ENCODE peak calls at places on chromosomes 12 and 14, in seven cellular contexts. One of them, this sample, is unnamed.

GRCh38 chr12:30824311-30824710 is 69.6 kb upstream of the CAPRIN2 start:
- DNase-seq in progenitor cell of endocrine pancreas: no peak
- DNase-seq in Ammon's horn: no peak
- DNase-seq in type B pancreatic cell: no peak
- DNase-seq in fibroblast of gingiva: no peak
- DNase-seq in COLO829: no peak
- DNase-seq in NCI-H1105: no peak
- DNase-seq in this sample: no peak

GRCh38 chr12:66269757-66270383 is 32.4 kb upstream of the HELB start:
- DNase-seq in fibroblast of gingiva: peak
- DNase-seq in Ammon's horn: peak
- DNase-seq in COLO829: peak
- DNase-seq in progenitor cell of endocrine pancreas: no peak
- DNase-seq in NCI-H1105: peak
- DNase-seq in type B pancreatic cell: no peak
- DNase-seq in this sample: peak

GRCh38 chr14:73759183-73759713 is 45.1 kb upstream of the PNMA1 start:
- DNase-seq in progenitor cell of endocrine pancreas: peak
- DNase-seq in fibroblast of gingiva: peak
- DNase-seq in Ammon's horn: peak
- DNase-seq in COLO829: peak
- DNase-seq in type B pancreatic cell: peak
- DNase-seq in NCI-H1105: peak
- DNase-seq in this sample: no peak

GRCh38 chr12:93366427-93366826 is 11.3 kb upstream of the NUDT4 start:
- DNase-seq in fibroblast of gingiva: no peak
- DNase-seq in Ammon's horn: no peak
- DNase-seq in type B pancreatic cell: no peak
- DNase-seq in progenitor cell of endocrine pancreas: no peak
- DNase-seq in NCI-H1105: no peak
- DNase-seq in COLO829: no peak
- DNase-seq in this sample: no peak

GRCh38 chr14:20428802-20429201 is 7.2 kb downstream of the KLHL33 start:
- DNase-seq in fibroblast of gingiva: no peak
- DNase-seq in type B pancreatic cell: no peak
- DNase-seq in Ammon's horn: no peak
- DNase-seq in progenitor cell of endocrine pancreas: no peak
- DNase-seq in COLO829: no peak
- DNase-seq in NCI-H1105: no peak
- DNase-seq in this sample: no peak

GRCh38 chr12:26226629-26227375 is 31.4 kb downstream of the SSPN start:
- DNase-seq in fibroblast of gingiva: no peak
- DNase-seq in NCI-H1105: peak
- DNase-seq in COLO829: no peak
- DNase-seq in Ammon's horn: peak
- DNase-seq in progenitor cell of endocrine pancreas: peak
- DNase-seq in type B pancreatic cell: peak
- DNase-seq in this sample: peak

GRCh38 chr12:103673487-103673886 is 86.4 kb downstream of the STAB2 start:
- DNase-seq in progenitor cell of endocrine pancreas: no peak
- DNase-seq in type B pancreatic cell: no peak
- DNase-seq in COLO829: no peak
- DNase-seq in Ammon's horn: no peak
- DNase-seq in NCI-H1105: no peak
- DNase-seq in fibroblast of gingiva: no peak
- DNase-seq in this sample: no peak

GRCh38 chr12:9634177-9634803 is 26.6 kb upstream of the KLRB1 start:
- DNase-seq in COLO829: no peak
- DNase-seq in NCI-H1105: no peak
- DNase-seq in progenitor cell of endocrine pancreas: peak
- DNase-seq in Ammon's horn: peak
- DNase-seq in fibroblast of gingiva: peak
- DNase-seq in type B pancreatic cell: no peak
- DNase-seq in this sample: no peak

GRCh38 chr14:58638231-58639205 is 756 bp downstream of the DACT1 start:
- DNase-seq in fibroblast of gingiva: peak
- DNase-seq in COLO829: no peak
- DNase-seq in progenitor cell of endocrine pancreas: no peak
- DNase-seq in type B pancreatic cell: no peak
- DNase-seq in Ammon's horn: peak
- DNase-seq in NCI-H1105: no peak
- DNase-seq in this sample: peak

GRCh38 chr14:61179776-61180398 is 101.3 kb downstream of the TMEM30B start:
- DNase-seq in Ammon's horn: no peak
- DNase-seq in NCI-H1105: no peak
- DNase-seq in progenitor cell of endocrine pancreas: no peak
- DNase-seq in fibroblast of gingiva: peak
- DNase-seq in COLO829: no peak
- DNase-seq in type B pancreatic cell: no peak
- DNase-seq in this sample: no peak

GRCh38 chr12:51341259-51342007 is 5.0 kb downstream of the CELA1 start:
- DNase-seq in COLO829: peak
- DNase-seq in fibroblast of gingiva: peak
- DNase-seq in Ammon's horn: peak
- DNase-seq in type B pancreatic cell: no peak
- DNase-seq in progenitor cell of endocrine pancreas: peak
- DNase-seq in NCI-H1105: peak
- DNase-seq in this sample: peak

GRCh38 chr14:61730756-61731373 is 31.4 kb upstream of the SNAPC1 start:
- DNase-seq in fibroblast of gingiva: no peak
- DNase-seq in COLO829: no peak
- DNase-seq in Ammon's horn: no peak
- DNase-seq in progenitor cell of endocrine pancreas: no peak
- DNase-seq in type B pancreatic cell: no peak
- DNase-seq in NCI-H1105: no peak
- DNase-seq in this sample: no peak

GRCh38 chr14:102034301-102034700 is 52.5 kb downstream of the HSP90AA1 start:
- DNase-seq in Ammon's horn: no peak
- DNase-seq in NCI-H1105: no peak
- DNase-seq in COLO829: no peak
- DNase-seq in type B pancreatic cell: no peak
- DNase-seq in progenitor cell of endocrine pancreas: no peak
- DNase-seq in fibroblast of gingiva: no peak
- DNase-seq in this sample: no peak

GRCh38 chr12:106107566-106107965 is 31.2 kb downstream of the NUAK1 start:
- DNase-seq in COLO829: no peak
- DNase-seq in fibroblast of gingiva: no peak
- DNase-seq in progenitor cell of endocrine pancreas: no peak
- DNase-seq in type B pancreatic cell: no peak
- DNase-seq in NCI-H1105: no peak
- DNase-seq in Ammon's horn: no peak
- DNase-seq in this sample: no peak

GRCh38 chr12:74424778-74425177 is 112.9 kb upstream of the ATXN7L3B start:
- DNase-seq in NCI-H1105: no peak
- DNase-seq in fibroblast of gingiva: no peak
- DNase-seq in type B pancreatic cell: no peak
- DNase-seq in progenitor cell of endocrine pancreas: no peak
- DNase-seq in Ammon's horn: peak
- DNase-seq in COLO829: peak
- DNase-seq in this sample: no peak

GRCh38 chr12:62647586-62647985 is 181.0 kb downstream of the MON2 start:
- DNase-seq in COLO829: peak
- DNase-seq in fibroblast of gingiva: peak
- DNase-seq in Ammon's horn: peak
- DNase-seq in NCI-H1105: no peak
- DNase-seq in type B pancreatic cell: no peak
- DNase-seq in progenitor cell of endocrine pancreas: no peak
- DNase-seq in this sample: no peak

GRCh38 chr12:39348523-39348922 is 94.4 kb downstream of the KIF21A start:
- DNase-seq in COLO829: no peak
- DNase-seq in Ammon's horn: no peak
- DNase-seq in fibroblast of gingiva: no peak
- DNase-seq in progenitor cell of endocrine pancreas: no peak
- DNase-seq in NCI-H1105: no peak
- DNase-seq in type B pancreatic cell: no peak
- DNase-seq in this sample: no peak

GRCh38 chr12:58873496-58873895 is 46.8 kb downstream of the LRIG3 start:
- DNase-seq in progenitor cell of endocrine pancreas: no peak
- DNase-seq in fibroblast of gingiva: no peak
- DNase-seq in type B pancreatic cell: no peak
- DNase-seq in COLO829: no peak
- DNase-seq in Ammon's horn: no peak
- DNase-seq in NCI-H1105: no peak
- DNase-seq in this sample: no peak

GRCh38 chr12:39239484-39240143 is 203.3 kb downstream of the KIF21A start:
- DNase-seq in Ammon's horn: no peak
- DNase-seq in progenitor cell of endocrine pancreas: no peak
- DNase-seq in type B pancreatic cell: no peak
- DNase-seq in COLO829: peak
- DNase-seq in NCI-H1105: no peak
- DNase-seq in fibroblast of gingiva: no peak
- DNase-seq in this sample: no peak

GRCh38 chr14:53894456-53894855 is 62.2 kb downstream of the BMP4 start:
- DNase-seq in NCI-H1105: no peak
- DNase-seq in COLO829: no peak
- DNase-seq in type B pancreatic cell: no peak
- DNase-seq in Ammon's horn: no peak
- DNase-seq in fibroblast of gingiva: peak
- DNase-seq in progenitor cell of endocrine pancreas: no peak
- DNase-seq in this sample: no peak

GRCh38 chr14:86781111-86781510 is 1211.9 kb downstream of the GALC start:
- DNase-seq in fibroblast of gingiva: no peak
- DNase-seq in NCI-H1105: no peak
- DNase-seq in progenitor cell of endocrine pancreas: no peak
- DNase-seq in Ammon's horn: no peak
- DNase-seq in COLO829: no peak
- DNase-seq in type B pancreatic cell: no peak
- DNase-seq in this sample: no peak

GRCh38 chr12:54195080-54195479 is 6.3 kb upstream of the SMUG1 start:
- DNase-seq in fibroblast of gingiva: no peak
- DNase-seq in progenitor cell of endocrine pancreas: no peak
- DNase-seq in Ammon's horn: no peak
- DNase-seq in NCI-H1105: no peak
- DNase-seq in COLO829: no peak
- DNase-seq in type B pancreatic cell: no peak
- DNase-seq in this sample: no peak

GRCh38 chr12:126667340-126667739 is 1599.6 kb upstream of the TMEM132C start:
- DNase-seq in progenitor cell of endocrine pancreas: no peak
- DNase-seq in NCI-H1105: no peak
- DNase-seq in type B pancreatic cell: no peak
- DNase-seq in Ammon's horn: no peak
- DNase-seq in COLO829: no peak
- DNase-seq in fibroblast of gingiva: peak
- DNase-seq in this sample: no peak

GRCh38 chr14:104868060-104868740 is 3.1 kb downstream of the CEP170B start:
- DNase-seq in COLO829: no peak
- DNase-seq in fibroblast of gingiva: no peak
- DNase-seq in NCI-H1105: no peak
- DNase-seq in progenitor cell of endocrine pancreas: no peak
- DNase-seq in Ammon's horn: no peak
- DNase-seq in type B pancreatic cell: no peak
- DNase-seq in this sample: no peak

GRCh38 chr14:99436247-99437180 is 44.1 kb downstream of the SETD3 start:
- DNase-seq in Ammon's horn: no peak
- DNase-seq in progenitor cell of endocrine pancreas: no peak
- DNase-seq in fibroblast of gingiva: no peak
- DNase-seq in NCI-H1105: no peak
- DNase-seq in COLO829: no peak
- DNase-seq in type B pancreatic cell: no peak
- DNase-seq in this sample: no peak

GRCh38 chr12:12214635-12215131 is 52.2 kb downstream of the LRP6 start:
- DNase-seq in NCI-H1105: no peak
- DNase-seq in COLO829: no peak
- DNase-seq in progenitor cell of endocrine pancreas: no peak
- DNase-seq in fibroblast of gingiva: no peak
- DNase-seq in type B pancreatic cell: no peak
- DNase-seq in Ammon's horn: no peak
- DNase-seq in this sample: no peak

GRCh38 chr14:55752580-55753365 is 172.8 kb downstream of the KTN1 start:
- DNase-seq in Ammon's horn: no peak
- DNase-seq in NCI-H1105: peak
- DNase-seq in fibroblast of gingiva: peak
- DNase-seq in progenitor cell of endocrine pancreas: no peak
- DNase-seq in COLO829: peak
- DNase-seq in type B pancreatic cell: no peak
- DNase-seq in this sample: peak

GRCh38 chr12:981956-982355 is 9.1 kb upstream of the ERC1 start:
- DNase-seq in type B pancreatic cell: no peak
- DNase-seq in Ammon's horn: no peak
- DNase-seq in COLO829: no peak
- DNase-seq in NCI-H1105: no peak
- DNase-seq in fibroblast of gingiva: peak
- DNase-seq in progenitor cell of endocrine pancreas: no peak
- DNase-seq in this sample: no peak

GRCh38 chr12:63319936-63320633 is 169.1 kb upstream of the AVPR1A start:
- DNase-seq in Ammon's horn: no peak
- DNase-seq in fibroblast of gingiva: no peak
- DNase-seq in COLO829: peak
- DNase-seq in NCI-H1105: no peak
- DNase-seq in progenitor cell of endocrine pancreas: no peak
- DNase-seq in type B pancreatic cell: no peak
- DNase-seq in this sample: no peak

GRCh38 chr14:33796356-33796755 is 154.5 kb downstream of the EGLN3 start:
- DNase-seq in Ammon's horn: no peak
- DNase-seq in progenitor cell of endocrine pancreas: no peak
- DNase-seq in COLO829: no peak
- DNase-seq in fibroblast of gingiva: no peak
- DNase-seq in type B pancreatic cell: no peak
- DNase-seq in NCI-H1105: no peak
- DNase-seq in this sample: no peak

GRCh38 chr12:2064078-2064507 is 11.3 kb downstream of the CACNA1C start:
- DNase-seq in progenitor cell of endocrine pancreas: no peak
- DNase-seq in NCI-H1105: no peak
- DNase-seq in fibroblast of gingiva: no peak
- DNase-seq in COLO829: no peak
- DNase-seq in Ammon's horn: no peak
- DNase-seq in type B pancreatic cell: no peak
- DNase-seq in this sample: no peak

GRCh38 chr12:685388-685787 is 22.1 kb upstream of the NINJ2 start:
- DNase-seq in fibroblast of gingiva: no peak
- DNase-seq in progenitor cell of endocrine pancreas: no peak
- DNase-seq in type B pancreatic cell: no peak
- DNase-seq in Ammon's horn: peak
- DNase-seq in NCI-H1105: no peak
- DNase-seq in COLO829: no peak
- DNase-seq in this sample: no peak

GRCh38 chr14:103401223-103402214 is 16.3 kb downstream of the MARK3 start:
- DNase-seq in progenitor cell of endocrine pancreas: no peak
- DNase-seq in fibroblast of gingiva: peak
- DNase-seq in Ammon's horn: no peak
- DNase-seq in COLO829: no peak
- DNase-seq in NCI-H1105: no peak
- DNase-seq in type B pancreatic cell: no peak
- DNase-seq in this sample: no peak

GRCh38 chr12:1583421-1584078 is 10.8 kb downstream of the FBXL14 start:
- DNase-seq in type B pancreatic cell: no peak
- DNase-seq in NCI-H1105: peak
- DNase-seq in fibroblast of gingiva: peak
- DNase-seq in progenitor cell of endocrine pancreas: peak
- DNase-seq in COLO829: peak
- DNase-seq in Ammon's horn: peak
- DNase-seq in this sample: peak

GRCh38 chr12:116880817-116881324 is 370 bp downstream of the HRK start:
- DNase-seq in Ammon's horn: no peak
- DNase-seq in type B pancreatic cell: no peak
- DNase-seq in NCI-H1105: peak
- DNase-seq in progenitor cell of endocrine pancreas: peak
- DNase-seq in COLO829: no peak
- DNase-seq in fibroblast of gingiva: peak
- DNase-seq in this sample: peak

GRCh38 chr14:61968207-61968606 is 206.0 kb downstream of the SNAPC1 start:
- DNase-seq in type B pancreatic cell: no peak
- DNase-seq in COLO829: no peak
- DNase-seq in fibroblast of gingiva: no peak
- DNase-seq in progenitor cell of endocrine pancreas: no peak
- DNase-seq in Ammon's horn: no peak
- DNase-seq in NCI-H1105: no peak
- DNase-seq in this sample: no peak

GRCh38 chr14:20356422-20356821 is 13.0 kb downstream of the PARP2 start:
- DNase-seq in type B pancreatic cell: no peak
- DNase-seq in COLO829: no peak
- DNase-seq in NCI-H1105: no peak
- DNase-seq in Ammon's horn: no peak
- DNase-seq in progenitor cell of endocrine pancreas: no peak
- DNase-seq in fibroblast of gingiva: no peak
- DNase-seq in this sample: no peak

GRCh38 chr12:28172434-28173030 is 17.7 kb upstream of the CCDC91 start:
- DNase-seq in NCI-H1105: peak
- DNase-seq in type B pancreatic cell: no peak
- DNase-seq in progenitor cell of endocrine pancreas: no peak
- DNase-seq in Ammon's horn: peak
- DNase-seq in fibroblast of gingiva: peak
- DNase-seq in COLO829: peak
- DNase-seq in this sample: peak

This sample was measured in H9.